ENCODE peak calls at places on chromosome 14, in seven cellular contexts. N is left ventricle myocardium inferior, R is bronchial epithelial cell, Y is lung, A is IMR-90, B is cardiac muscle cell, I is keratinocyte. K is an unnamed sample.

GRCh38 chr14:36383674-36384421 is 63.4 kb upstream of the MBIP start:
- DNase-seq in N (peak), R (peak), Y (peak), A (no peak), B (no peak), I (no peak), K (no peak)

GRCh38 chr14:38469156-38469555 is 213.3 kb upstream of the CLEC14A start:
- DNase-seq in N (no peak), R (no peak), Y (no peak), A (peak), B (peak), I (no peak), K (no peak)

GRCh38 chr14:91744068-91744480 is 12.2 kb upstream of the CATSPERB start:
- DNase-seq in N (no peak), R (peak), Y (peak), A (no peak), B (no peak), I (no peak), K (no peak)

GRCh38 chr14:91415794-91416743 is 1.6 kb downstream of the CCDC88C start:
- DNase-seq in N (no peak), R (peak), Y (no peak), A (no peak), B (no peak), I (no peak), K (peak)

GRCh38 chr14:69543341-69544249 is 31.1 kb downstream of the CCDC177 start:
- DNase-seq in N (no peak), R (peak), Y (peak), A (peak), B (peak), I (peak), K (peak)

GRCh38 chr14:74571441-74571841 is 40.6 kb downstream of the LTBP2 start:
- DNase-seq in N (no peak), R (peak), Y (no peak), A (peak), B (peak), I (no peak), K (no peak)

GRCh38 chr14:76687611-76688372 is 73.5 kb upstream of the VASH1 start:
- DNase-seq in N (no peak), R (peak), Y (no peak), A (no peak), B (no peak), I (no peak), K (no peak)

GRCh38 chr14:84987042-84987441 is 542.9 kb upstream of the FLRT2 start:
- DNase-seq in N (no peak), R (no peak), Y (no peak), A (no peak), B (no peak), I (no peak), K (no peak)

GRCh38 chr14:63134801-63135200 is 69.4 kb upstream of the RHOJ start:
- DNase-seq in N (no peak), R (peak), Y (no peak), A (peak), B (peak), I (no peak), K (no peak)

GRCh38 chr14:76929927-76930326 is 98.6 kb downstream of the IRF2BPL start:
- DNase-seq in N (no peak), R (peak), Y (no peak), A (no peak), B (no peak), I (no peak), K (peak)

GRCh38 chr14:100620437-100621100 is 33.4 kb upstream of the BEGAIN start:
- DNase-seq in N (no peak), R (no peak), Y (no peak), A (no peak), B (no peak), I (no peak), K (no peak)

GRCh38 chr14:54699087-54699530 is 132.2 kb downstream of the SAMD4A start:
- DNase-seq in N (peak), R (no peak), Y (no peak), A (no peak), B (no peak), I (no peak), K (no peak)

GRCh38 chr14:106811167-106811566 is 1284.8 kb downstream of the TMEM121 start:
- DNase-seq in N (no peak), R (no peak), Y (no peak), A (no peak), B (no peak), I (no peak), K (no peak)

GRCh38 chr14:73726025-73726961 is 12.1 kb upstream of the PNMA1 start:
- DNase-seq in N (no peak), R (no peak), Y (no peak), A (no peak), B (peak), I (no peak), K (no peak)

GRCh38 chr14:69945905-69946304 is 66.7 kb downstream of the SMOC1 start:
- DNase-seq in N (no peak), R (no peak), Y (no peak), A (no peak), B (peak), I (no peak), K (no peak)

GRCh38 chr14:58408681-58409080 is 13.0 kb downstream of the TOMM20L start:
- DNase-seq in N (no peak), R (no peak), Y (no peak), A (no peak), B (no peak), I (no peak), K (no peak)

GRCh38 chr14:23434488-23435219 is 806 bp downstream of the MYH7 start:
- DNase-seq in N (no peak), R (peak), Y (no peak), A (no peak), B (no peak), I (no peak), K (no peak)

GRCh38 chr14:49641697-49642129 is 6.7 kb upstream of the DNAAF2 start:
- DNase-seq in N (no peak), R (no peak), Y (no peak), A (peak), B (peak), I (no peak), K (peak)

GRCh38 chr14:52917732-52918131 is 33.1 kb downstream of the FERMT2 start:
- DNase-seq in N (no peak), R (no peak), Y (no peak), A (no peak), B (no peak), I (no peak), K (no peak)

GRCh38 chr14:60331201-60332045 is 82.4 kb downstream of the PPM1A start:
- DNase-seq in N (peak), R (peak), Y (peak), A (peak), B (peak), I (no peak), K (peak)

GRCh38 chr14:26415618-26416123 is 182.2 kb downstream of the NOVA1 start:
- DNase-seq in N (no peak), R (no peak), Y (no peak), A (no peak), B (no peak), I (no peak), K (no peak)

GRCh38 chr14:73795974-73796373 is 55.7 kb upstream of the PTGR2 start:
- DNase-seq in N (no peak), R (peak), Y (no peak), A (peak), B (peak), I (no peak), K (no peak)

GRCh38 chr14:98623806-98624430 is 648.1 kb downstream of the BCL11B start:
- DNase-seq in N (no peak), R (no peak), Y (peak), A (no peak), B (no peak), I (no peak), K (no peak)

GRCh38 chr14:73467377-73467776 is 9.0 kb upstream of the NUMB start:
- DNase-seq in N (no peak), R (no peak), Y (no peak), A (peak), B (peak), I (no peak), K (no peak)

GRCh38 chr14:69880051-69880487 is 853 bp downstream of the SMOC1 start:
- DNase-seq in N (no peak), R (no peak), Y (no peak), A (peak), B (no peak), I (no peak), K (no peak)

GRCh38 chr14:81206115-81206514 is 14.6 kb downstream of the GTF2A1 start:
- DNase-seq in N (no peak), R (no peak), Y (no peak), A (peak), B (no peak), I (no peak), K (no peak)

GRCh38 chr14:80491131-80491530 is 279.8 kb upstream of the DIO2 start:
- DNase-seq in N (peak), R (no peak), Y (no peak), A (peak), B (peak), I (no peak), K (peak)

DNA sequence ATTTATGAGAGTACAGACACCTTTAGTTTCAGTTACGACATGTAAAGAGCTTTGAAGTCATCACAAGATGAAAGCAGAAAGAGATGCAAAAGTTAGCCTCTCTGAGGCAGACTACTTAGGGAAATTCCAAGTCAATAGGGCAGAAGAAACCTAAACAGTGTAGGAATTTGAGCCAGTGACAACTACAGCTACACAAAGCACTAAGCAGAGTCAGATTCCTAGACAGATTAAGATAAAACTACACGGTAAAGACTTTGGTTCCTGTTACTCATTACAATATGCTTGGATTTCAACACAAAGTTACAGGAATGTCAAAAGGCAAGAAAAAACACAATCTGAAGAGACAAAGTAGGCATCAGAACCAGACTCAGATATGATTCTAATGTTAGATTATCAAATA is 1302.3 kb downstream of the FSCB start:
- DNase-seq in N (no peak), R (no peak), Y (no peak), A (no peak), B (no peak), I (no peak), K (no peak)
- H3K4me3 ChIP-seq in N (no peak), R (no peak), Y (no peak), A (no peak), B (no peak), I (no peak), K (no peak)

GRCh38 chr14:104171029-104171697 is 32.8 kb downstream of the KIF26A start:
- DNase-seq in N (no peak), R (peak), Y (peak), A (no peak), B (no peak), I (no peak), K (no peak)
- TF ChIP-seq CTCF in N (no peak), R (no peak), Y (no peak), A (no peak), B (no peak), I (no peak), K (no peak)

GRCh38 chr14:104826197-104826857 is 25.4 kb downstream of the ZBTB42 start:
- DNase-seq in N (peak), R (peak), Y (peak), A (peak), B (peak), I (peak), K (peak)

GRCh38 chr14:104826858-104827172 is 25.9 kb downstream of the ZBTB42 start:
- DNase-seq in N (no peak), R (no peak), Y (no peak), A (no peak), B (peak), I (no peak), K (no peak)

GRCh38 chr14:104830781-104831180 is 29.9 kb downstream of the ZBTB42 start:
- DNase-seq in N (no peak), R (no peak), Y (no peak), A (no peak), B (no peak), I (no peak), K (no peak)

GRCh38 chr14:104824353-104824997 is 23.6 kb downstream of the ZBTB42 start:
- DNase-seq in N (no peak), R (no peak), Y (no peak), A (no peak), B (no peak), I (no peak), K (no peak)

DNA sequence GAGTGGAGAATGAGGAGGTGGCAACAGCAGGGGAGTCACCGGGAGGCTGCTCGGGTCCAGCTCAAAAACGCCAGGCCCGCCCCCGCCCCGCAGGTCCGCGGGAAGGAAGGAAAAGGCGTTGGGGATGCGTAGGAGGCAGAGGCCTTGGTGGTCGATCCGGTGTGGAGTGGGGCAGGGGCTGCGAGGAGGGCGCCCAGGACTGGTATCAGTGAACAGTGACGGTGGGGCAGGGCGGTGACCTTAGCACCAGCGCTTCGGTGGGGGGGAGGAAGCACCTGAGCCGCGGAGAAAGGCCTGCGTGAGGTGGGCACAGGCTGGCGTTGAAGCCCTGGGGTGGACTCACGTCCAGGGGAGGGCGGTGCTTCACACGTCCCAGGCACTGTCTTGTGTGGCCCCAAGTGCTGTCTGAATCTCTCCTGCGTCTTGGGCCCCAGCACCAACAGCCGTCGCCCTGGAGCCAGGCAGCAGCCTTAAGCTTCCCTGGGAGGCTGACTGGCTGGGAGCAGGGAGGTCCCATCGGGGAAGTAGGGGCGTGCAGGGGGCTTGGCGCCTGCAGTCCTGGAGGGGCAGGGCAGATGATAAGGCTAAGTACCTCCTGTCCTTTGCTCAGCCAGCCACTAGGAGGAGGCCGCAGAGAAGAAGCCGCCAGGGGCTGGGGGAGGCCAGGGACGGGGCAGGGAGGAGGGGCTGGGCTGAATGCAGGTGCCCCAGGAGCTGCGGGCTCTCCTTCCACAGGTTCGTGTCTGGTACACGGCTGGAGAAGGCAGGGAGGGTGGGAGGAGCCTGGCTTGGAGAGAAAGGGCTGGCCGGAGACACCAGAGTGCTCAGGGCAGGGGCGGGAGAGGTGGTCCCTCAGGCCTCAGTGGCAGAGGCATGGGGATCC is 26.5 kb downstream of the ZBTB42 start:
- DNase-seq in N (no peak), R (no peak), Y (peak), A (peak), B (peak), I (no peak), K (peak)
- H3K4me3 ChIP-seq in N (peak), R (peak), Y (no peak), A (peak), B (peak), I (peak), K (no peak)

GRCh38 chr14:61733972-61734371 is 28.2 kb upstream of the SNAPC1 start:
- DNase-seq in N (no peak), R (peak), Y (no peak), A (no peak), B (no peak), I (no peak), K (no peak)
- TF ChIP-seq CTCF in N (no peak), R (no peak), Y (no peak), A (no peak), B (no peak), I (no peak), K (no peak)

DNA sequence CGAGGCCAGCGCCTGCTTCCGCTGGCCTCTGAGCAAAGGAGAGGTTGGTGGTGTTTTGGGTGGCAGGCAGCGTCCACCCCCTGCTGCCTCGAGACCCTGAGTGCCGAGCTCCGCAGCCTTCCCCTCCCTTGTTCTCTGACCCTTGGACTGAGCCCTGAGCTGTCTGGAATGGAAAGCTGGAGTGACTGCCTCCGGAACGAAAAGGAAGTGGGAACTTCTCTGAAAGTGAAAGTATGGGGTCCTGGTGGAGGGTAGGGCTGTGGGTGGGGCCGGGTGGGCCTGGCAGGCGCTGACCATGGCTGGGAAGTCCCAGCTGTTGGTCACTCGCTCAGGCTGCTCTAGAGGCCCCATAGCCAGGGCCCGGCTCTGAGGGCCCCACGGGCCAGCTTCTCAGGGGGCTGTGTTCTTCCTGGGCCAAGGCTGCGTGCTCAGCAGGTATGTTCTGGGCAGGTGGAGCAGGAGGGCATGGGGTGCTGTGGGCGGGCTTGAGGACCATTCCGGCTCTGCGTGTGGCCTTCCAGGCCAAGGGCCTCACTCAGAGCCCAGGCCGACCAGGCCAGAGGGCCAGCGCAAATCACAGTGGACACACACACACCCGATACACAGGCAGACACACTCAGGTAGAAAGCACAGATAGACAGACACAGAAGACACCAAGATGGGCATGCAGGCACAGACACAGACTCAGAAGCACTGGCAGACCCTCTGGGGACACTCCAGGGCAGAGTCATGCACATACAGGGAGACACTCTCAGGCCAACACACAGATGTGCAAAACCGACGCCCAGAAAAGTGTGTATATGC is at the start of gene EXOC3L4:
- DNase-seq in N (no peak), R (no peak), Y (no peak), A (peak), B (no peak), I (no peak), K (no peak)
- H3K4me3 ChIP-seq in N (peak), R (no peak), Y (no peak), A (no peak), B (no peak), I (no peak), K (no peak)

DNA sequence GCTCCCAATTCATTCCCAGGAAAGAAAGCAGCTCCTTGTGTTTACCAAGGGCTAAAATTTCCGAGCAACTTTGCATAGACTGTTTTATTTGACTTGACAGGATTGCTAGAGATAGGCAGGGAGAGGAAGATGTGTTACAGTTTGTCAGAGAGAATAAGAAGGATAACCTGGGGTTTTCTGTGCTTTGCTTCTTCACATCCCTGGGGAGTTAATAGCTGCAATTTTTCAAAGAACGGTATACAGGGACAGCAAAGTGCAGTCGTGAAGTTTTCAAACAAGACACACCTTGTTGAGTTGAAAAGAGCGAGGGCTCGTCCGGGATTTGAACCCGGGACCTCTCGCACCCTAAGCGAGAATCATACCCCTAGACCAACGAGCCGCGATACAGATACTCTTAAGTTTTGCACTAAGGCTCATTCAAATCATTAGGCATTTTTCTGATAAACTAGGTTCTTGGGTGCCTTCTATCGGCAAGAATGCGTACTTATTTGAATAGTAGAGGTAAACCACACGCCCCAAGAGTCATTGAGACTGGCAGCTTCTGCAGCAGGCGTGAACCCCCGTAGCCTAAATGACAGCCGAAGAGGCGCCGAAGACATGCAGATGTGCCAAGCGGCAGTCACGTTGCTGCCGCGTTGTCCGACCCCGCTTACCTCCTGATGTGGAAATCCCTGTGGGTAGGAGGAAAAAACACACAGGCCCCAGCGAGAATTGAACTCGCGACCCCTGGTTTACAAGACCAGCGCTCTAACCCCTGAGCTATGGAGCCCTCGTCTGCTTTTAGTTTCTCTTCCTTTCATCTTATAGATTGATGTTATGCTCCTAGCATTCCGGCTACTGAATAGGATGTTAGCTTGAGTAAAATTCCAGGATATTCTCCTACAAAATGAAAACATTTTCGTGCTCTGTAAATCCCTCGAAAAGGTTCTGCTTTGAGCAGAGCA is 22.2 kb upstream of the RNASE12 start:
- DNase-seq in N (peak), R (peak), Y (peak), A (peak), B (peak), I (peak), K (peak)
- TF ChIP-seq CTCF in N (peak), R (peak), Y (peak), A (peak), B (peak), I (peak), K (peak)

K was measured in GM12865.